ENCODE peak calls at places on chromosomes 2 and 18, in four cellular contexts. Y is H1, D is HepG2, T is K562. A is an unnamed sample.

GRCh38 chr18:13366977-13367892 is 148.7 kb downstream of the LDLRAD4 start:
- DNase-seq in Y (no peak), D (no peak), T (no peak), A (no peak)

GRCh38 chr18:26436176-26437031 is 111.9 kb downstream of the KCTD1 start:
- DNase-seq in Y (no peak), T (no peak), D (peak), A (peak)

GRCh38 chr2:232013701-232014353 is 52.3 kb downstream of the DIS3L2 start:
- DNase-seq in T (no peak), Y (no peak), D (no peak), A (no peak)

GRCh38 chr18:76518543-76519155 is 23.6 kb upstream of the ZNF516 start:
- DNase-seq in T (no peak), Y (no peak), D (no peak), A (no peak)

GRCh38 chr2:212843409-212844199 is 305.0 kb upstream of the ERBB4 start:
- DNase-seq in Y (no peak), T (no peak), D (no peak), A (no peak)

GRCh38 chr2:207143131-207143473 is 22.6 kb downstream of the KLF7 start:
- DNase-seq in D (no peak), Y (no peak), T (no peak), A (no peak)

GRCh38 chr2:136243638-136244557 is 125.9 kb upstream of the CXCR4 start:
- DNase-seq in Y (no peak), D (no peak), T (no peak), A (no peak)

GRCh38 chr2:56448999-56449431 is 265.2 kb downstream of the CCDC85A start:
- DNase-seq in T (no peak), Y (no peak), D (peak), A (peak)

GRCh38 chr2:95158891-95159619 is 593 bp downstream of the ZNF514 start:
- DNase-seq in Y (no peak), T (peak), D (peak), A (peak)

GRCh38 chr2:121999273-121999672 is 243.8 kb downstream of the TSN start:
- DNase-seq in T (peak), D (no peak), Y (no peak), A (no peak)

GRCh38 chr2:170714156-170715061 is 728 bp upstream of the SP5 start:
- DNase-seq in D (no peak), T (peak), Y (no peak), A (peak)

GRCh38 chr2:77488141-77488540 is 34.0 kb downstream of the LRRTM4 start:
- DNase-seq in Y (no peak), T (no peak), D (no peak), A (no peak)

GRCh38 chr18:22813648-22814328 is 119.3 kb upstream of the RBBP8 start:
- DNase-seq in D (peak), Y (no peak), T (peak), A (peak)

GRCh38 chr2:196123679-196124373 is 47.6 kb downstream of the STK17B start:
- DNase-seq in D (no peak), T (peak), Y (no peak), A (no peak)

GRCh38 chr2:207385076-207385475 is 144.7 kb upstream of the CREB1 start:
- DNase-seq in D (no peak), T (no peak), Y (no peak), A (no peak)

GRCh38 chr2:73260338-73260984 is 23.8 kb downstream of the FBXO41 start:
- DNase-seq in D (peak), Y (no peak), T (peak), A (peak)

GRCh38 chr2:109215866-109216265 is 86.9 kb downstream of the SH3RF3 start:
- DNase-seq in Y (no peak), T (no peak), D (no peak), A (no peak)

GRCh38 chr2:97355887-97356286 is 233.8 kb downstream of the ANKRD36B start:
- DNase-seq in Y (no peak), T (no peak), D (no peak), A (peak)

GRCh38 chr2:180040146-180040925 is 33.2 kb upstream of the CWC22 start:
- DNase-seq in Y (no peak), T (no peak), D (no peak), A (no peak)

GRCh38 chr2:200158586-200159365 is 147.7 kb upstream of the SPATS2L start:
- DNase-seq in T (no peak), Y (no peak), D (no peak), A (no peak)

GRCh38 chr2:8304821-8305766 is 376.8 kb upstream of the ID2 start:
- DNase-seq in T (peak), Y (no peak), D (no peak), A (no peak)

GRCh38 chr2:120348134-120349103 is 2.5 kb downstream of the INHBB start:
- DNase-seq in T (no peak), D (peak), Y (no peak), A (no peak)

GRCh38 chr2:104703669-104704068 is 150.2 kb upstream of the POU3F3 start:
- DNase-seq in T (no peak), D (no peak), Y (no peak), A (no peak)

GRCh38 chr2:52613064-52613463 is 1154.5 kb upstream of the CHAC2 start:
- DNase-seq in T (no peak), D (no peak), Y (no peak), A (no peak)

GRCh38 chr2:58767833-58768726 is 527.0 kb upstream of the FANCL start:
- DNase-seq in Y (no peak), T (no peak), D (no peak), A (no peak)

GRCh38 chr2:101360229-101360628 is 27.1 kb downstream of the CREG2 start:
- DNase-seq in T (no peak), D (no peak), Y (no peak), A (no peak)

GRCh38 chr2:56191617-56192016 is 7.8 kb downstream of the CCDC85A start:
- DNase-seq in T (peak), D (peak), Y (no peak), A (peak)

GRCh38 chr2:233197022-233197421 is 54.5 kb upstream of the ATG16L1 start:
- DNase-seq in Y (no peak), T (no peak), D (no peak), A (no peak)

GRCh38 chr2:237115870-237116269 is 30.2 kb downstream of the COPS8 start:
- DNase-seq in D (no peak), T (no peak), Y (no peak), A (no peak)

GRCh38 chr18:36031407-36031806 is 36.0 kb downstream of the RPRD1A start:
- DNase-seq in D (no peak), Y (no peak), T (no peak), A (no peak)

GRCh38 chr2:212646698-212647097 is 108.1 kb upstream of the ERBB4 start:
- DNase-seq in T (no peak), Y (no peak), D (no peak), A (no peak)

GRCh38 chr2:216665240-216665639 is 30.1 kb downstream of the IGFBP5 start:
- DNase-seq in Y (no peak), T (no peak), D (no peak), A (no peak)

GRCh38 chr2:111049792-111050640 is 70.7 kb upstream of the BCL2L11 start:
- DNase-seq in Y (no peak), D (peak), T (no peak), A (no peak)

DNA sequence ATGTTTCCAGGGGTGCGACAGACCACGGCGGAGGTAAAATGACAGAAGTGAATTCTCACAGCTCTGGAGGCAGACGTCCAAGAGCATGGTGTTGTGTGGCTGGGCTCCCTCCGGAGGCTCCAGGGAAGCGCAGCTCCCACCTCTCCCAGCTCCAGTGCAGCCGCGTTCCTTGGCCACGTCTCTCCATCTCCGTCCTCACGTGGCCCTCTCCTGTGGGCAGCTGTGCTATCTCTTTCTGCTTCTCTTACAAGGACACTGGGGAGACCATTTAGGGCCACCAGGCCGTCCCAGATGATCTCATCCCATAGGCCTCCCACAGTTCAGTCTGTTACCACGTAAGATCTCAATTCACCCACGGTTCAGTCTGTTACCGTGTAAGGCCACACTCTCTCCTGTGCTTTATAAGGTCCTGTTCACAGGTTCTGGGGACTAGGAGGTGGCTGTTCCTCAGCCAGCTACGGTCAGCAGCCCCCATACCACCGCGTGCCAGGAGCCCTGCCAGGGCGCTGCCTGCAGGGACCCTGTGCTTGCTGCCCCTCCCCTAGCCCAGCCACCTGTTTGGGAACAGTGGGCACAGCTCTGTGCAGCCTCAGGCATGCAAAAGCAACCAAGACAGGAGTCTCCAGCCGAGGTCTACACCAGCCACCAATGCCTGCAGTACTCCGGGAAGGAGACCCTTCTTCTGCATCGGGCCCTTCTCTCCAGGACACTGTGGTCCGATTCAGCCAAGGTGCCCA is 2.9 kb upstream of the MAB21L4 start:
- DNase-seq in D (no peak), T (no peak), Y (no peak), A (no peak)
- TF ChIP-seq KDM1A in D (no peak), T (no peak), Y (no peak), A (no peak)

GRCh38 chr2:29479566-29479965 is 364.4 kb downstream of the CLIP4 start:
- DNase-seq in Y (no peak), T (no peak), D (no peak), A (no peak)

GRCh38 chr2:29480423-29480822 is 365.2 kb downstream of the CLIP4 start:
- DNase-seq in Y (no peak), T (peak), D (no peak), A (no peak)

GRCh38 chr2:29477186-29477585 is 362.0 kb downstream of the CLIP4 start:
- DNase-seq in D (no peak), T (no peak), Y (no peak), A (no peak)

GRCh38 chr2:29478641-29479040 is 363.4 kb downstream of the CLIP4 start:
- DNase-seq in Y (no peak), T (no peak), D (no peak), A (no peak)

DNA sequence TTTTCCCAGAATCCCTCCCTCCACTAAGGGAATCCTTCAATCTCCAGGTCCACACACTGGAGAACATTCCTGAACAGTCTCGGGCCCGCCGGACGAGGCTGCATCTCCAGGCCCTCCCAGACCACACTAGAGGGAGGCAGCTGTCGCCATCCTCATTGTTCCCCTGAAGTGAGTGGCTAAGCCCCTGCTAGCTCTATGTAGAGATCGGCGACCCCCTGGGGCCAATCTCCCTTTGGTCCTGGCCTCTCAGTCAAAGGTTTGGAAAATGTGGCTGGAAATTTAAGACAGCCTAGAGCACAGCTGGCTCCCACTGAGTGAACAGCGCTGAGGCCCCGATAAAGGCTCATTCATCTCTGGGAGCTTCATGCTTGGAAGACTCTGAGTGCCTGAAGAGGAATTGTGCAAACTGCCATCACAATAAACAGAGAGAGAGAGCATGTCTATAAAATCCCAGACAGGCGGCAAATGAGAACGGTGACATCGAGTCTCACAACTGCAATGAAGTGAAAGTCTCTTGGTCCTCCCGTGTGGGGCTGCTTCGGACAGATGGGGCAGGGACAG is 360.3 kb downstream of the CLIP4 start:
- DNase-seq in D (no peak), T (no peak), Y (no peak), A (no peak)
- TF ChIP-seq RNF2 in D (no peak), T (no peak), Y (no peak), A (no peak)

DNA sequence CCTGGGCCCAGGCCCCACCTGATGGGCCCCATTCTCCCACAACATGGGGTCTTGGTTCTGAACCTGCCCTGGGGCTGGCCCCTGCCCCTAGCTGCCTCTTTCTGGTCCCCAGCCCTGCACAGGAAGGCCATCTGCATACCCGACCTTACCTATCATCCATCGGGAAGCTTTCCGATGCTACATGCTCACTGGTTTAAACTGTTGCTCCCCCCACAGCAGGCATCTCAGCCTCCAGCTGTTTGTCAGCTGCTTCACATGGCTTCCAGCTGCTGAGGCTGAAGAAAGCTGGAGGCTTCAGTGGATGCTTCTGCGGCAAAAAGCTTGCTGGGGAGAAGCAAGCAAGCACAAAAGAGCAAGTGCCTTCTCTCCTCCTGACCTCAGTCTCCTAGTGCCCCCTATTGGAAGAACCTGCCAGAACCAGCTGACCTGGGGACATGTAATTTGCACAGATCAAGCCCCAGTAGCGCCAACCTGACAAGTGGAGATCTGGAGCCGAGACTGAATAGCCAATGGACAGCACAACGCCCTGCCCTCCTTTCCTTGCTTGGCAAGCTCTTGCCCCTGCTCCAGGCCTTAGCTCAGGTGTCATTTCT is 24.1 kb upstream of the RHOB start:
- DNase-seq in Y (no peak), D (peak), T (peak), A (no peak)
- TF ChIP-seq KDM1A in Y (no peak), D (no peak), T (no peak), A (no peak)

DNA sequence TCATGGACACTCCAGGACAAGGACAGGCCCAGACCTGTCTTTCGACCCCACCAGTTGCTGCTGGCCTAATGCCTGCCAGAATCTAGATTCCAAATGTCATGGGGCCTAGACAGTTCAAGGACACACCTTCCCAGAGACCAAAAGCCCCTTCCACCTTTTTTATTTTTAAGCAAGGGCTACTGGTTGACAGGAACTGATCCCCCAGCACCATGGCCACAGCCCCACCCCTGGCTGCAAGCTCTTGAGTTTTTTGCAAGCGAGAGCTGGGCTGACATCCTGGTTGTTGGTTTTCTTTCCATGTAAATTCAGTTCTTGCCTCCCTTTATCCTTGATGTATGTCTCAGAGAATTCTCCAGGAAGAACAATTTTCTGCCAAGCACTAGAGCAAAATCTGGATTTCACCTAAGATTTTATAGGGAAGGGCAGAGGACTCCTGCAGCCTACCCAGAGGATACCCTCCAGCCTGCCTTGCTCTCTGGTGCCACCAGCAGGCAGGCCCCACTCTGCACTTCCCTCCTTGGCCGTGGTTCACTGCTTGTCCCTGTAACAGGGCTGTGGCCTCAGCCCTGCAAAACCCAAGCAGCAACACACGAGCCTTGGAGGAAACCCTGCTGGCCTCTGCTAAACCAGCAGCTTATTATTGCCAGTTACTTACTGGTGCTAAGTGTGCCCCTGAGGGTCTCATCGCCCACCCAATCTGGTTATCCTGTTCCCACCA is 97.7 kb downstream of the TWIST2 start:
- DNase-seq in T (peak), Y (peak), D (peak), A (peak)
- TF ChIP-seq RNF2 in T (no peak), Y (no peak), D (no peak), A (no peak)

A was measured in A549.